ENCODE peak calls at places on chromosomes 13 and 19, in nine cellular contexts. W, X, E, J, Y, H, L, R and D are unnamed samples.

GRCh38 chr19:53538378-53539109 is 599 bp downstream of the ZNF331 start:
- DNase-seq in H (no peak), J (no peak), W (no peak), L (no peak), Y (no peak), X (no peak), R (no peak), E (no peak), D (no peak)

GRCh38 chr19:43752287-43752875 is 2.4 kb downstream of the SMG9 start:
- DNase-seq in J (no peak), L (no peak), X (no peak), Y (no peak), R (no peak), E (no peak), H (no peak), W (no peak), D (no peak)

GRCh38 chr13:95921485-95921884 is 131.7 kb downstream of the UGGT2 start:
- DNase-seq in L (no peak), X (no peak), R (no peak), Y (no peak), E (no peak), W (no peak), H (peak; percentile 14), J (no peak), D (no peak)

GRCh38 chr19:53908106-53908932 is 759 bp upstream of the CACNG7 start:
- DNase-seq in J (no peak), W (no peak), Y (peak; percentile 43), E (no peak), H (peak; percentile 40), R (peak; percentile 71), X (peak; percentile 57), L (peak; percentile 89), D (no peak)

GRCh38 chr19:13060233-13060963 is 42.3 kb downstream of the LYL1 start:
- DNase-seq in X (peak; percentile 77), Y (peak; percentile 77), R (no peak), W (peak; percentile 90), H (no peak), E (no peak), J (peak; percentile 39), L (peak; percentile 75), D (no peak)

GRCh38 chr13:113672002-113672651 is 5.1 kb downstream of the GRK1 start:
- DNase-seq in W (no peak), J (no peak), Y (no peak), L (no peak), H (no peak), E (peak; percentile 52), R (no peak), X (peak; percentile 28), D (no peak)

GRCh38 chr19:16160943-16161560 is 12.3 kb downstream of the CIB3 start:
- DNase-seq in R (no peak), Y (no peak), X (no peak), J (no peak), W (no peak), L (no peak), H (peak; percentile 87), E (no peak), D (no peak)

GRCh38 chr19:2678043-2678671 is 24.3 kb downstream of the GNG7 start:
- DNase-seq in W (no peak), Y (no peak), J (no peak), E (no peak), H (no peak), R (no peak), X (no peak), L (no peak), D (no peak)

GRCh38 chr19:23002690-23003422 is at the start of gene ZNF728:
- DNase-seq in X (peak; percentile 65), R (no peak), H (no peak), J (peak; percentile 39), W (peak; percentile 87), L (peak; percentile 11), E (peak; percentile 84), Y (peak; percentile 93), D (peak; percentile 35)

GRCh38 chr13:73519720-73520119 is 460.9 kb downstream of the KLF5 start:
- DNase-seq in X (no peak), W (no peak), H (no peak), L (no peak), Y (no peak), R (no peak), E (no peak), J (no peak), D (no peak)

GRCh38 chr19:49977111-49977510 is 16.1 kb upstream of the SIGLEC11 start:
- DNase-seq in W (no peak), X (no peak), R (no peak), H (no peak), Y (no peak), J (no peak), E (no peak), L (no peak), D (no peak)

GRCh38 chr19:17235618-17236413 is 9.8 kb downstream of the OCEL1 start:
- DNase-seq in L (peak; percentile 90), H (peak; percentile 76), J (peak; percentile 75), E (peak; percentile 84), Y (peak; percentile 70), X (peak; percentile 84), W (peak; percentile 83), R (peak; percentile 84), D (no peak)

GRCh38 chr13:74202129-74202528 is 67.9 kb upstream of the KLF12 start:
- DNase-seq in H (no peak), J (no peak), E (no peak), W (no peak), R (no peak), L (no peak), X (no peak), Y (no peak), D (no peak)

GRCh38 chr13:66995366-66995663 is 234.8 kb downstream of the PCDH9 start:
- DNase-seq in L (no peak), Y (no peak), J (no peak), X (no peak), R (no peak), E (no peak), W (no peak), H (no peak), D (no peak)

GRCh38 chr19:47040869-47041268 is 7.6 kb downstream of the TMEM160 start:
- DNase-seq in X (no peak), W (no peak), H (no peak), E (no peak), R (no peak), J (no peak), Y (no peak), L (no peak), D (no peak)

GRCh38 chr19:57934820-57935665 is at the start of gene ZNF418:
- DNase-seq in J (peak; percentile 61), E (peak; percentile 68), W (no peak), Y (peak; percentile 63), X (peak; percentile 67), R (peak; percentile 89), L (no peak), H (peak; percentile 84), D (peak; percentile 48)

GRCh38 chr19:22945560-22945959 is 57.4 kb downstream of the ZNF728 start:
- DNase-seq in Y (no peak), R (peak; percentile 11), X (no peak), W (no peak), H (peak; percentile 16), E (no peak), J (no peak), L (no peak), D (no peak)

GRCh38 chr19:40626918-40627317 is 25.7 kb downstream of the LTBP4 start:
- DNase-seq in Y (no peak), R (no peak), E (no peak), H (no peak), W (no peak), J (no peak), L (peak; percentile 16), X (no peak), D (no peak)

GRCh38 chr13:113607056-113607455 is 22.5 kb downstream of the TFDP1 start:
- DNase-seq in L (no peak), H (no peak), R (no peak), W (no peak), J (no peak), E (no peak), Y (no peak), X (no peak), D (no peak)

GRCh38 chr19:46213156-46213555 is 16.4 kb upstream of the IGFL1 start:
- DNase-seq in X (no peak), Y (no peak), J (no peak), R (no peak), W (no peak), L (no peak), E (no peak), H (no peak), D (no peak)

GRCh38 chr19:51271015-51271600 is 20.2 kb downstream of the SIGLECL1 start:
- DNase-seq in X (no peak), E (no peak), J (no peak), W (no peak), L (peak; percentile 47), Y (no peak), H (no peak), R (no peak), D (no peak)

GRCh38 chr19:14114854-14115253 is 2.7 kb downstream of the PRKACA start:
- DNase-seq in L (peak; percentile 60), R (peak; percentile 44), X (no peak), Y (peak; percentile 71), E (no peak), J (peak; percentile 57), W (no peak), H (no peak), D (peak; percentile 72)

GRCh38 chr19:4362871-4363545 is 19.6 kb downstream of the MPND start:
- DNase-seq in E (no peak), R (no peak), W (peak; percentile 58), X (no peak), H (no peak), Y (no peak), L (no peak), J (no peak), D (no peak)
- TF ChIP-seq CTCF in E (no peak), R (no peak), W (no peak), X (no peak), H (peak; percentile 20), Y (no peak), L (peak; percentile 21), J (peak; percentile 13), D (no peak)

GRCh38 chr13:81874681-81875661 is 1534.0 kb upstream of the SPRY2 start:
- DNase-seq in R (no peak), W (no peak), L (no peak), H (no peak), J (no peak), E (no peak), X (no peak), Y (no peak), D (no peak)
- H3K27ac ChIP-seq in R (no peak overlapping the region), W (no peak overlapping the region), L (no peak overlapping the region), H (no peak overlapping the region), J (no peak overlapping the region), E (no peak overlapping the region), X (no peak overlapping the region), Y (no peak overlapping the region), D (no peak overlapping the region)

GRCh38 chr13:55244991-55245644 is 1895.6 kb upstream of the PRR20A start:
- DNase-seq in E (no peak), W (no peak), H (no peak), L (peak; percentile 3), X (no peak), J (no peak), R (peak; percentile 25), Y (no peak), D (no peak)
- TF ChIP-seq CTCF in E (no peak), W (no peak), H (no peak), L (peak; percentile 61), X (no peak), J (peak; percentile 47), R (no peak), Y (no peak), D (no peak)

DNA sequence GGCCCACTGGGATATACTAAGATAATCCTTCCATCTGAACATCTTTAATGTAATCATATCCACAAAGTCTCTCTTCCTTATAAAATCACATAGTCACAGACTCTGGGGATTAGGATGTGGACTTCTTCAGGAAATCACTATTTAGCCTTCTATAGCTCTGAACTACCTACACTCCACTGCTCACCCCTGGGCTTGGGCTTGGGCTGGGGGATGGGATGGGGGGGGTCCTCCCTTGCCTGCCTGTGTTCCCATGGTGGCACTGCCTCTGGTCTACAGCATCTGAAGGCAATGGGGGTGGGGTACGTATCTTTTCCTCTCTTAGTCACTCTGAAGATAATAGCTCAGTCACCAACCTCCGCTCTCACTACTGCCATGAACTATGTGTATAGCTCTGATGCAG is 67.8 kb upstream of the SERTM1 start:
- DNase-seq in E (no peak), J (no peak), Y (no peak), R (no peak), X (no peak), L (no peak), H (no peak), W (no peak), D (no peak)
- H3K27ac ChIP-seq in E (no peak overlapping the region), J (no peak overlapping the region), Y (no peak overlapping the region), R (no peak overlapping the region), X (no peak overlapping the region), L (no peak overlapping the region), H (no peak overlapping the region), W (no peak overlapping the region), D (no peak overlapping the region)